ENCODE peak calls at places on chromosomes 7 and 10, in nine cellular contexts. X, Y, B, Z, E, G, M, R and O are unnamed samples.

GRCh38 chr7:4273566-4274230 is 408.4 kb upstream of the FOXK1 start:
- DNase-seq in G (no peak), Z (no peak), X (no peak), Y (no peak), B (no peak), M (no peak), R (no peak), E (no peak), O (no peak)

GRCh38 chr10:48382982-48383381 is 76.5 kb downstream of the MAPK8 start:
- DNase-seq in M (no peak), B (no peak), Y (no peak), G (no peak), Z (no peak), E (no peak), X (no peak), R (no peak), O (no peak)

GRCh38 chr7:41107938-41108448 is 594.9 kb downstream of the INHBA start:
- DNase-seq in B (no peak), Z (no peak), Y (no peak), R (no peak), M (no peak), E (no peak), G (no peak), X (peak; percentile 24), O (no peak)

GRCh38 chr7:144873316-144873845 is 37.5 kb upstream of the TPK1 start:
- DNase-seq in E (no peak), Y (no peak), B (no peak), R (no peak), M (no peak), G (no peak), X (no peak), Z (no peak), O (no peak)

GRCh38 chr10:122207596-122207995 is 63.5 kb upstream of the BTBD16 start:
- DNase-seq in G (no peak), Y (no peak), M (no peak), R (no peak), X (no peak), Z (no peak), E (no peak), B (no peak), O (no peak)

GRCh38 chr10:22246680-22247391 is 29.0 kb upstream of the EBLN1 start:
- DNase-seq in X (peak; percentile 66), M (peak; percentile 57), B (no peak), R (no peak), E (no peak), Y (no peak), G (peak; percentile 31), Z (no peak), O (no peak)

GRCh38 chr7:46173526-46174191 is 252.6 kb upstream of the IGFBP3 start:
- DNase-seq in M (no peak), Z (no peak), G (no peak), X (no peak), B (no peak), E (no peak), R (no peak), Y (no peak), O (no peak)

GRCh38 chr10:124994573-124995473 is 52.9 kb downstream of the ZRANB1 start:
- DNase-seq in B (no peak), X (no peak), E (peak; percentile 25), M (no peak), Y (no peak), G (no peak), R (no peak), Z (no peak), O (no peak)

GRCh38 chr7:94277236-94277635 is 117.5 kb upstream of the COL1A2 start:
- DNase-seq in G (no peak), Y (no peak), M (no peak), B (no peak), E (no peak), Z (no peak), R (no peak), X (no peak), O (no peak)

GRCh38 chr7:138316421-138317043 is 143.5 kb upstream of the TRIM24 start:
- DNase-seq in Z (no peak), E (no peak), B (no peak), X (peak; percentile 83), R (no peak), Y (no peak), G (no peak), M (no peak), O (no peak)

GRCh38 chr7:47936323-47936722 is 11.9 kb downstream of the PKD1L1 start:
- DNase-seq in R (no peak), Y (no peak), X (no peak), G (no peak), E (no peak), B (no peak), M (no peak), Z (no peak), O (no peak)

GRCh38 chr10:102434251-102434913 is 2.0 kb upstream of the CUEDC2 start:
- DNase-seq in E (no peak), Z (no peak), B (no peak), R (no peak), M (peak; percentile 40), G (no peak), X (no peak), Y (no peak), O (no peak)

GRCh38 chr7:50730459-50731400 is 52.0 kb downstream of the GRB10 start:
- DNase-seq in M (no peak), Z (no peak), G (no peak), Y (no peak), B (no peak), E (no peak), R (no peak), X (no peak), O (no peak)

GRCh38 chr10:110373059-110373458 is 68.3 kb upstream of the SMNDC1 start:
- DNase-seq in E (no peak), Y (no peak), G (no peak), R (no peak), Z (no peak), X (no peak), B (no peak), M (no peak), O (no peak)

GRCh38 chr7:144830811-144831210 is 5.0 kb downstream of the TPK1 start:
- DNase-seq in X (peak; percentile 48), G (no peak), E (no peak), B (no peak), Y (no peak), R (no peak), M (no peak), Z (no peak), O (no peak)

GRCh38 chr10:11263039-11263345 is 245.3 kb downstream of the CELF2 start:
- DNase-seq in E (no peak), B (no peak), G (no peak), Y (no peak), R (no peak), Z (no peak), X (no peak), M (no peak), O (no peak)

GRCh38 chr7:54831644-54832095 is 72.7 kb upstream of the SEC61G start:
- DNase-seq in Y (no peak), E (no peak), Z (no peak), X (peak; percentile 36), B (no peak), R (peak; percentile 86), G (no peak), M (no peak), O (no peak)

GRCh38 chr10:79185067-79185774 is 116.5 kb downstream of the ZMIZ1 start:
- DNase-seq in R (no peak), E (no peak), Z (no peak), B (no peak), M (peak; percentile 35), G (no peak), X (no peak), Y (no peak), O (peak; percentile 49)

GRCh38 chr7:85234746-85235145 is 47.9 kb upstream of the SEMA3D start:
- DNase-seq in E (no peak), R (no peak), X (no peak), Z (no peak), Y (no peak), G (no peak), M (no peak), B (no peak), O (no peak)

GRCh38 chr10:98467506-98468318 is 21.0 kb upstream of the HPS1 start:
- DNase-seq in M (peak; percentile 90), R (peak; percentile 52), Z (peak; percentile 33), Y (peak; percentile 45), X (peak; percentile 89), E (peak; percentile 81), G (peak; percentile 80), B (peak; percentile 63), O (peak; percentile 94)

GRCh38 chr10:48634198-48634983 is 29.5 kb upstream of the ARHGAP22 start:
- DNase-seq in Y (no peak), B (peak; percentile 51), R (no peak), G (peak; percentile 69), Z (peak; percentile 90), X (no peak), E (peak; percentile 38), M (no peak), O (no peak)

GRCh38 chr10:115093286-115093775 is at the start of gene ATRNL1:
- DNase-seq in G (no peak), Y (no peak), B (peak; percentile 57), Z (no peak), R (peak; percentile 9), M (peak; percentile 8), E (no peak), X (peak; percentile 77), O (peak; percentile 71)

GRCh38 chr10:43502931-43503330 is 66.0 kb downstream of the ZNF487 start:
- DNase-seq in R (no peak), X (no peak), Z (no peak), G (no peak), E (no peak), Y (no peak), M (no peak), B (no peak), O (no peak)

GRCh38 chr7:150379590-150380379 is 655 bp downstream of the ZNF775 start:
- DNase-seq in Y (no peak), R (no peak), E (no peak), G (no peak), B (peak; percentile 54), M (no peak), X (peak; percentile 50), Z (no peak), O (peak; percentile 56)

GRCh38 chr10:73094986-73095478 is 1.6 kb downstream of the P4HA1 start:
- DNase-seq in E (no peak), Z (no peak), G (no peak), X (no peak), M (no peak), Y (no peak), R (no peak), B (no peak), O (peak; percentile 23)

GRCh38 chr7:80764132-80764531 is 125.7 kb downstream of the CD36 start:
- DNase-seq in Z (no peak), Y (no peak), M (no peak), X (no peak), B (no peak), E (no peak), G (no peak), R (no peak), O (no peak)